ENCODE peak calls at places on chromosomes 12 and 14, in four cellular contexts. J, R, U and N are unnamed samples.

GRCh38 chr14:32077081-32078029 is at the start of gene ARHGAP5:
- DNase-seq in J (no peak), U (peak), R (no peak), N (peak)

GRCh38 chr14:54857830-54858269 is 44.8 kb downstream of the GCH1 start:
- DNase-seq in U (no peak), R (no peak), J (no peak), N (peak)

GRCh38 chr14:60250318-60251035 is 1.5 kb downstream of the PPM1A start:
- DNase-seq in R (no peak), U (no peak), J (no peak), N (peak)

GRCh38 chr12:108768591-108769500 is 37.5 kb upstream of the CORO1C start:
- DNase-seq in J (no peak), R (no peak), U (no peak), N (no peak)

GRCh38 chr12:32253154-32253795 is 146.1 kb upstream of the FGD4 start:
- DNase-seq in J (no peak), R (no peak), U (peak), N (peak)

GRCh38 chr14:60862283-60862682 is 118.6 kb downstream of the TRMT5 start:
- DNase-seq in J (no peak), U (peak), R (no peak), N (peak)

GRCh38 chr12:56927281-56927680 is 6.9 kb downstream of the SDR9C7 start:
- DNase-seq in R (no peak), J (no peak), U (no peak), N (no peak)

GRCh38 chr12:112219195-112219594 is 93.8 kb downstream of the TRAFD1 start:
- DNase-seq in J (no peak), R (no peak), U (no peak), N (no peak)

GRCh38 chr12:70553391-70553859 is 83.8 kb downstream of the PTPRB start:
- DNase-seq in U (no peak), J (no peak), R (no peak), N (no peak)

GRCh38 chr12:65432606-65433005 is 154.1 kb downstream of the MSRB3 start:
- DNase-seq in J (no peak), U (peak), R (no peak), N (peak)

GRCh38 chr12:110343921-110344555 is 59.5 kb downstream of the ANAPC7 start:
- DNase-seq in J (no peak), U (no peak), R (no peak), N (no peak)